ENCODE peak calls at places on chromosomes 5 and 9, in five cellular contexts. E, S, R, G and F are unnamed samples.
A peak's percentile ranks its signal among the peaks of the same experiment; 100 is the strongest.

GRCh38 chr5:139104577-139105271 is 93.4 kb downstream of the SIL1 start:
- DNase-seq in E (no peak), S (no peak), R (peak; percentile 83), G (no peak), F (peak; percentile 48)

GRCh38 chr5:113172231-113172826 is 195.7 kb downstream of the DCP2 start:
- DNase-seq in E (no peak), S (no peak), R (no peak), G (no peak), F (no peak)

GRCh38 chr9:37406603-37407401 is 15.7 kb upstream of the GRHPR start:
- DNase-seq in E (no peak), S (no peak), R (no peak), G (no peak), F (no peak)

GRCh38 chr5:400282-401215 is 42.4 kb upstream of the EXOC3 start:
- DNase-seq in E (no peak), S (no peak), R (peak; percentile 13), G (no peak), F (no peak)

GRCh38 chr5:109352475-109352874 is 57.3 kb downstream of the PJA2 start:
- DNase-seq in E (no peak), S (no peak), R (no peak), G (no peak), F (no peak)

GRCh38 chr9:81092057-81092456 is 597.3 kb downstream of the TLE1 start:
- DNase-seq in E (no peak), S (no peak), R (no peak), G (no peak), F (no peak)

GRCh38 chr5:51380603-51381207 is 2.5 kb upstream of the ISL1 start:
- DNase-seq in E (no peak), S (no peak), R (no peak), G (no peak), F (no peak)

GRCh38 chr5:57539281-57539701 is 56.7 kb upstream of the ACTBL2 start:
- DNase-seq in E (no peak), S (no peak), R (no peak), G (no peak), F (no peak)

GRCh38 chr9:38112010-38112409 is 43.0 kb upstream of the SHB start:
- DNase-seq in E (no peak), S (no peak), R (no peak), G (no peak), F (no peak)

GRCh38 chr5:148928141-148928540 is 101.7 kb downstream of the ADRB2 start:
- DNase-seq in E (no peak), S (no peak), R (no peak), G (no peak), F (no peak)

GRCh38 chr5:14528926-14529325 is 52.7 kb upstream of the OTULINL start:
- DNase-seq in E (no peak), S (no peak), R (no peak), G (no peak), F (no peak)

GRCh38 chr5:142806769-142807377 is 36.7 kb downstream of the ARHGAP26 start:
- DNase-seq in E (no peak), S (no peak), R (no peak), G (no peak), F (no peak)

GRCh38 chr5:169798438-169798837 is 161.4 kb downstream of the DOCK2 start:
- DNase-seq in E (no peak), S (no peak), R (no peak), G (no peak), F (no peak)

GRCh38 chr5:67416986-67417385 is 220.4 kb upstream of the CD180 start:
- DNase-seq in E (no peak), S (no peak), R (no peak), G (no peak), F (no peak)

GRCh38 chr5:56317923-56318561 is 84.9 kb upstream of the ANKRD55 start:
- DNase-seq in E (no peak), S (no peak), R (no peak), G (no peak), F (no peak)

GRCh38 chr9:87276851-87277251 is 220.8 kb upstream of the DAPK1 start:
- DNase-seq in E (no peak), S (no peak), R (no peak), G (no peak), F (no peak)

GRCh38 chr5:141492168-141492885 is 3.4 kb downstream of the PCDHGC5 start:
- DNase-seq in E (no peak), S (no peak), R (no peak), G (no peak), F (no peak)
- H3K27ac ChIP-seq in E (no peak overlapping the region), S (no peak overlapping the region), R (no peak overlapping the region), G (no peak overlapping the region), F (peak overlapping the region; percentile 36)

GRCh38 chr5:134793111-134793510 is 34.5 kb downstream of the DDX46 start:
- DNase-seq in E (no peak), S (no peak), R (no peak), G (no peak), F (no peak)
- H3K4me3 ChIP-seq in E (no peak overlapping the region), S (no peak overlapping the region), R (no peak overlapping the region), G (no peak overlapping the region), F (no peak overlapping the region)

GRCh38 chr5:172438304-172438652 is 16.0 kb downstream of the SH3PXD2B start:
- DNase-seq in E (no peak), S (no peak), R (no peak), G (no peak), F (peak; percentile 7)
- H3K27ac ChIP-seq in E (no peak overlapping the region), S (no peak overlapping the region), R (peak overlapping the region; percentile 81), G (no peak overlapping the region), F (peak overlapping the region; percentile 52)

GRCh38 chr5:98341038-98341710 is 432.3 kb upstream of the RGMB start:
- DNase-seq in E (no peak), S (no peak), R (no peak), G (no peak), F (no peak)

GRCh38 chr5:98341711-98342042 is 431.8 kb upstream of the RGMB start:
- DNase-seq in E (no peak), S (no peak), R (no peak), G (no peak), F (no peak)

GRCh38 chr5:98333921-98334320 is 439.5 kb upstream of the RGMB start:
- DNase-seq in E (no peak), S (no peak), R (no peak), G (no peak), F (no peak)

GRCh38 chr5:98334946-98335345 is 438.5 kb upstream of the RGMB start:
- DNase-seq in E (no peak), S (no peak), R (no peak), G (no peak), F (no peak)

GRCh38 chr5:98339141-98339848 is 434.2 kb upstream of the RGMB start:
- DNase-seq in E (no peak), S (no peak), R (no peak), G (no peak), F (no peak)
- H3K4me3 ChIP-seq in E (no peak overlapping the region), S (no peak overlapping the region), R (no peak overlapping the region), G (no peak overlapping the region), F (no peak overlapping the region)